ENCODE peak calls at places on chromosomes 13 and 19, in seven cellular contexts. C, P, M, S, X, B and N are unnamed samples.

GRCh38 chr13:106570354-106570822 is 2.5 kb upstream of the ARGLU1 start:
- DNase-seq in C (peak; percentile 74), P (peak; percentile 43), M (peak; percentile 54), S (peak; percentile 94), X (peak; percentile 68), B (peak; percentile 12), N (peak; percentile 36)

GRCh38 chr13:49314344-49314882 is 66.7 kb downstream of the CDADC1 start:
- DNase-seq in C (no peak), P (no peak), M (no peak), S (no peak), X (no peak), B (no peak), N (no peak)

GRCh38 chr19:52200044-52200443 is 10.2 kb downstream of the PPP2R1A start:
- DNase-seq in C (peak; percentile 74), P (no peak), M (no peak), S (no peak), X (peak; percentile 16), B (no peak), N (no peak)

GRCh38 chr19:21581646-21582045 is 76.2 kb downstream of the ZNF429 start:
- DNase-seq in C (no peak), P (no peak), M (no peak), S (no peak), X (no peak), B (no peak), N (no peak)

GRCh38 chr13:63433546-63434150 is 2018.0 kb upstream of the PCDH20 start:
- DNase-seq in C (peak; percentile 20), P (no peak), M (no peak), S (no peak), X (peak; percentile 7), B (no peak), N (no peak)

GRCh38 chr13:113777311-113778260 is 18.6 kb downstream of the TMEM255B start:
- DNase-seq in C (peak; percentile 8), P (no peak), M (peak; percentile 65), S (peak; percentile 6), X (peak; percentile 55), B (no peak), N (peak; percentile 59)

GRCh38 chr13:79749556-79749955 is 268.6 kb downstream of the NDFIP2 start:
- DNase-seq in C (no peak), P (no peak), M (no peak), S (no peak), X (no peak), B (no peak), N (no peak)

GRCh38 chr13:106104281-106104901 is 431.1 kb downstream of the EFNB2 start:
- DNase-seq in C (peak; percentile 94), P (no peak), M (no peak), S (peak; percentile 61), X (peak; percentile 85), B (no peak), N (no peak)

GRCh38 chr13:107867701-107868661 is 347.4 kb downstream of the LIG4 start:
- DNase-seq in C (no peak), P (peak; percentile 82), M (peak; percentile 57), S (no peak), X (no peak), B (no peak), N (peak; percentile 49)

GRCh38 chr13:40974460-40975407 is 44.4 kb downstream of the ELF1 start:
- DNase-seq in C (peak; percentile 34), P (peak; percentile 52), M (peak; percentile 20), S (peak; percentile 90), X (no peak), B (no peak), N (no peak)

GRCh38 chr19:18202759-18203407 is 959 bp downstream of the RAB3A start:
- DNase-seq in C (peak; percentile 30), P (peak; percentile 62), M (no peak), S (peak; percentile 25), X (no peak), B (no peak), N (no peak)